ENCODE peak calls at places on chromosome 4, in four cellular contexts. One of them, this sample, is unnamed.

GRCh38 chr4:88352062-88352461 is 26.6 kb upstream of the HERC6 start:
- DNase-seq in iPS-NIHi11: no peak
- DNase-seq in heart right ventricle: no peak
- DNase-seq in NCI-H146: no peak
- DNase-seq in this sample: no peak

GRCh38 chr4:176238157-176238608 is 30.8 kb downstream of the ASB5 start:
- DNase-seq in iPS-NIHi11: no peak
- DNase-seq in heart right ventricle: no peak
- DNase-seq in NCI-H146: no peak
- DNase-seq in this sample: no peak

GRCh38 chr4:95417531-95417930 is 131.2 kb downstream of the UNC5C start:
- DNase-seq in iPS-NIHi11: no peak
- DNase-seq in NCI-H146: no peak
- DNase-seq in heart right ventricle: no peak
- DNase-seq in this sample: no peak

GRCh38 chr4:183074288-183074990 is 24.6 kb upstream of the WWC2 start:
- DNase-seq in NCI-H146: no peak
- DNase-seq in heart right ventricle: no peak
- DNase-seq in iPS-NIHi11: peak; percentile 29
- DNase-seq in this sample: no peak

GRCh38 chr4:18582841-18583240 is 561.3 kb upstream of the LCORL start:
- DNase-seq in iPS-NIHi11: no peak
- DNase-seq in heart right ventricle: no peak
- DNase-seq in NCI-H146: no peak
- DNase-seq in this sample: no peak

GRCh38 chr4:29867412-29867811 is 852.8 kb upstream of the PCDH7 start:
- DNase-seq in heart right ventricle: no peak
- DNase-seq in NCI-H146: no peak
- DNase-seq in iPS-NIHi11: no peak
- DNase-seq in this sample: no peak

GRCh38 chr4:18815779-18816173 is 794.2 kb upstream of the LCORL start:
- DNase-seq in heart right ventricle: no peak
- DNase-seq in iPS-NIHi11: no peak
- DNase-seq in NCI-H146: no peak
- DNase-seq in this sample: no peak

GRCh38 chr4:54971474-54971950 is 153.9 kb downstream of the KDR start:
- DNase-seq in heart right ventricle: no peak
- DNase-seq in iPS-NIHi11: peak; percentile 62
- DNase-seq in NCI-H146: peak; percentile 13
- DNase-seq in this sample: peak; percentile 27

GRCh38 chr4:95092762-95093161 is 335.0 kb downstream of the BMPR1B start:
- DNase-seq in NCI-H146: no peak
- DNase-seq in iPS-NIHi11: no peak
- DNase-seq in heart right ventricle: no peak
- DNase-seq in this sample: peak; percentile 90

GRCh38 chr4:86898562-86898961 is 6.3 kb upstream of the C4orf36 start:
- DNase-seq in iPS-NIHi11: no peak
- DNase-seq in NCI-H146: no peak
- DNase-seq in heart right ventricle: no peak
- DNase-seq in this sample: no peak

GRCh38 chr4:7361256-7361655 is 73.5 kb downstream of the PSAPL1 start:
- DNase-seq in heart right ventricle: peak; percentile 53
- DNase-seq in NCI-H146: no peak
- DNase-seq in iPS-NIHi11: no peak
- DNase-seq in this sample: no peak

GRCh38 chr4:27467351-27467750 is 606.7 kb downstream of the STIM2 start:
- DNase-seq in iPS-NIHi11: no peak
- DNase-seq in heart right ventricle: no peak
- DNase-seq in NCI-H146: no peak
- DNase-seq in this sample: no peak

GRCh38 chr4:109113511-109113910 is 188.9 kb downstream of the COL25A1 start:
- DNase-seq in iPS-NIHi11: no peak
- DNase-seq in NCI-H146: no peak
- DNase-seq in heart right ventricle: no peak
- DNase-seq in this sample: no peak

GRCh38 chr4:82201805-82202636 is 171.8 kb downstream of the HNRNPD start:
- DNase-seq in heart right ventricle: no peak
- DNase-seq in NCI-H146: peak; percentile 62
- DNase-seq in iPS-NIHi11: peak; percentile 29
- DNase-seq in this sample: peak; percentile 49

GRCh38 chr4:185513489-185514181 is 21.7 kb downstream of the PDLIM3 start:
- DNase-seq in iPS-NIHi11: no peak
- DNase-seq in NCI-H146: no peak
- DNase-seq in heart right ventricle: peak; percentile 35
- DNase-seq in this sample: no peak

GRCh38 chr4:184330008-184330400 is 112.3 kb upstream of the ENPP6 start:
- DNase-seq in heart right ventricle: no peak
- DNase-seq in NCI-H146: no peak
- DNase-seq in iPS-NIHi11: no peak
- DNase-seq in this sample: no peak

GRCh38 chr4:117700111-117700892 is 334.0 kb upstream of the NDST3 start:
- DNase-seq in heart right ventricle: no peak
- DNase-seq in NCI-H146: no peak
- DNase-seq in iPS-NIHi11: peak; percentile 26
- DNase-seq in this sample: no peak

GRCh38 chr4:19791422-19792113 is 460.1 kb upstream of the SLIT2 start:
- DNase-seq in NCI-H146: no peak
- DNase-seq in heart right ventricle: no peak
- DNase-seq in iPS-NIHi11: no peak
- DNase-seq in this sample: no peak

GRCh38 chr4:12203945-12204344 is 775.3 kb upstream of the HS3ST1 start:
- DNase-seq in iPS-NIHi11: no peak
- DNase-seq in NCI-H146: no peak
- DNase-seq in heart right ventricle: no peak
- DNase-seq in this sample: no peak

This sample was measured in NCI-H1417.